ENCODE peak calls at places on chromosomes 5 and 9, in four cellular contexts. One of them, this sample, is unnamed.
A peak's percentile ranks its signal among the peaks of the same experiment; 100 is the strongest.

GRCh38 chr9:36450110-36450732 is 50.2 kb upstream of the RNF38 start:
- DNase-seq in kidney epithelial cell: peak; percentile 9
- DNase-seq in stomach: no peak
- DNase-seq in foreskin fibroblast: peak; percentile 75
- DNase-seq in this sample: peak; percentile 65

GRCh38 chr9:96218821-96219614 is 83.0 kb downstream of the HSD17B3 start:
- DNase-seq in kidney epithelial cell: no peak
- DNase-seq in stomach: no peak
- DNase-seq in foreskin fibroblast: no peak
- DNase-seq in this sample: no peak

GRCh38 chr5:80641353-80641752 is 13.1 kb upstream of the MSH3 start:
- DNase-seq in kidney epithelial cell: no peak
- DNase-seq in stomach: no peak
- DNase-seq in foreskin fibroblast: no peak
- DNase-seq in this sample: no peak

GRCh38 chr9:2859776-2860379 is 16.0 kb upstream of the PUM3 start:
- DNase-seq in kidney epithelial cell: no peak
- DNase-seq in stomach: peak; percentile 65
- DNase-seq in foreskin fibroblast: peak; percentile 81
- DNase-seq in this sample: peak; percentile 65

GRCh38 chr5:6827815-6828214 is 114.6 kb downstream of the TENT4A start:
- DNase-seq in kidney epithelial cell: no peak
- DNase-seq in stomach: no peak
- DNase-seq in foreskin fibroblast: no peak
- DNase-seq in this sample: no peak

GRCh38 chr5:180343110-180343845 is 9.9 kb downstream of the GFPT2 start:
- DNase-seq in kidney epithelial cell: peak; percentile 32
- DNase-seq in stomach: no peak
- DNase-seq in foreskin fibroblast: peak; percentile 75
- DNase-seq in this sample: peak; percentile 96

GRCh38 chr5:136198453-136198852 is 5.5 kb upstream of the SMIM32 start:
- DNase-seq in kidney epithelial cell: no peak
- DNase-seq in stomach: no peak
- DNase-seq in foreskin fibroblast: no peak
- DNase-seq in this sample: no peak

GRCh38 chr5:124743534-124744169 is 2.8 kb downstream of the ZNF608 start:
- DNase-seq in kidney epithelial cell: no peak
- DNase-seq in stomach: no peak
- DNase-seq in foreskin fibroblast: peak; percentile 36
- DNase-seq in this sample: no peak

GRCh38 chr5:72160299-72160698 is 53.0 kb downstream of the MAP1B start:
- DNase-seq in kidney epithelial cell: no peak
- DNase-seq in stomach: no peak
- DNase-seq in foreskin fibroblast: peak; percentile 87
- DNase-seq in this sample: peak; percentile 96

GRCh38 chr9:35661756-35662350 is 3.1 kb downstream of the ARHGEF39 start:
- DNase-seq in kidney epithelial cell: no peak
- DNase-seq in stomach: no peak
- DNase-seq in foreskin fibroblast: no peak
- DNase-seq in this sample: no peak

GRCh38 chr5:154740957-154741356 is 14.2 kb upstream of the LARP1 start:
- DNase-seq in kidney epithelial cell: no peak
- DNase-seq in stomach: no peak
- DNase-seq in foreskin fibroblast: peak; percentile 79
- DNase-seq in this sample: peak; percentile 68

GRCh38 chr9:100111235-100111634 is 12.2 kb downstream of the INVS start:
- DNase-seq in kidney epithelial cell: no peak
- DNase-seq in stomach: peak; percentile 69
- DNase-seq in foreskin fibroblast: peak; percentile 99
- DNase-seq in this sample: peak; percentile 99

GRCh38 chr5:175627739-175628138 is 30.1 kb upstream of the HRH2 start:
- DNase-seq in kidney epithelial cell: no peak
- DNase-seq in stomach: no peak
- DNase-seq in foreskin fibroblast: no peak
- DNase-seq in this sample: no peak

GRCh38 chr5:158998911-158999705 is 100.6 kb downstream of the EBF1 start:
- DNase-seq in kidney epithelial cell: no peak
- DNase-seq in stomach: no peak
- DNase-seq in foreskin fibroblast: no peak
- DNase-seq in this sample: no peak

GRCh38 chr9:136799079-136799853 is 3.1 kb downstream of the CCDC183 start:
- DNase-seq in kidney epithelial cell: no peak
- DNase-seq in stomach: peak; percentile 89
- DNase-seq in foreskin fibroblast: no peak
- DNase-seq in this sample: no peak

GRCh38 chr5:154493274-154493673 is 15.2 kb upstream of the HAND1 start:
- DNase-seq in kidney epithelial cell: no peak
- DNase-seq in stomach: no peak
- DNase-seq in foreskin fibroblast: no peak
- DNase-seq in this sample: no peak

GRCh38 chr9:108271646-108272349 is 584.0 kb downstream of the ACTL7B start:
- DNase-seq in kidney epithelial cell: peak; percentile 75
- DNase-seq in stomach: peak; percentile 57
- DNase-seq in foreskin fibroblast: peak; percentile 86
- DNase-seq in this sample: peak; percentile 85

GRCh38 chr9:105973811-105974407 is 279.6 kb downstream of the TMEM38B start:
- DNase-seq in kidney epithelial cell: no peak
- DNase-seq in stomach: no peak
- DNase-seq in foreskin fibroblast: no peak
- DNase-seq in this sample: peak; percentile 38

GRCh38 chr5:108639356-108639755 is 108.3 kb upstream of the FER start:
- DNase-seq in kidney epithelial cell: no peak
- DNase-seq in stomach: no peak
- DNase-seq in foreskin fibroblast: no peak
- DNase-seq in this sample: no peak

GRCh38 chr9:99513441-99514112 is 291.5 kb downstream of the SEC61B start:
- DNase-seq in kidney epithelial cell: no peak
- DNase-seq in stomach: no peak
- DNase-seq in foreskin fibroblast: no peak
- DNase-seq in this sample: no peak

GRCh38 chr5:98933446-98934072 is 4.8 kb upstream of the CHD1 start:
- DNase-seq in kidney epithelial cell: no peak
- DNase-seq in stomach: no peak
- DNase-seq in foreskin fibroblast: no peak
- DNase-seq in this sample: no peak

GRCh38 chr5:13866792-13867191 is 77.7 kb downstream of the DNAH5 start:
- DNase-seq in kidney epithelial cell: no peak
- DNase-seq in stomach: no peak
- DNase-seq in foreskin fibroblast: peak; percentile 7
- DNase-seq in this sample: peak; percentile 30

GRCh38 chr5:141877478-141878185 is 578 bp downstream of the PCDH1 start:
- DNase-seq in kidney epithelial cell: no peak
- DNase-seq in stomach: no peak
- DNase-seq in foreskin fibroblast: peak; percentile 34
- DNase-seq in this sample: no peak

GRCh38 chr5:9339206-9339818 is 206.6 kb downstream of the SEMA5A start:
- DNase-seq in kidney epithelial cell: no peak
- DNase-seq in stomach: no peak
- DNase-seq in foreskin fibroblast: peak; percentile 31
- DNase-seq in this sample: no peak

GRCh38 chr5:64958757-64959391 is 190.1 kb downstream of the CWC27 start:
- DNase-seq in kidney epithelial cell: no peak
- DNase-seq in stomach: no peak
- DNase-seq in foreskin fibroblast: peak; percentile 64
- DNase-seq in this sample: peak; percentile 69

GRCh38 chr5:122291000-122291592 is 20.9 kb upstream of the SNCAIP start:
- DNase-seq in kidney epithelial cell: no peak
- DNase-seq in stomach: no peak
- DNase-seq in foreskin fibroblast: peak; percentile 27
- DNase-seq in this sample: no peak

GRCh38 chr9:97510797-97511761 is 9.6 kb downstream of the TMOD1 start:
- DNase-seq in kidney epithelial cell: peak; percentile 75
- DNase-seq in stomach: no peak
- DNase-seq in foreskin fibroblast: peak; percentile 40
- DNase-seq in this sample: peak; percentile 91

GRCh38 chr9:33329996-33330395 is 39.7 kb downstream of the NFX1 start:
- DNase-seq in kidney epithelial cell: no peak
- DNase-seq in stomach: no peak
- DNase-seq in foreskin fibroblast: peak; percentile 82
- DNase-seq in this sample: peak; percentile 89

GRCh38 chr5:10635257-10635860 is 71.5 kb downstream of the ANKRD33B start:
- DNase-seq in kidney epithelial cell: peak; percentile 64
- DNase-seq in stomach: no peak
- DNase-seq in foreskin fibroblast: peak; percentile 57
- DNase-seq in this sample: peak; percentile 74

GRCh38 chr9:90107021-90107771 is 502.4 kb downstream of the GADD45G start:
- DNase-seq in kidney epithelial cell: peak; percentile 39
- DNase-seq in stomach: peak; percentile 65
- DNase-seq in foreskin fibroblast: no peak
- DNase-seq in this sample: peak; percentile 23

DNA sequence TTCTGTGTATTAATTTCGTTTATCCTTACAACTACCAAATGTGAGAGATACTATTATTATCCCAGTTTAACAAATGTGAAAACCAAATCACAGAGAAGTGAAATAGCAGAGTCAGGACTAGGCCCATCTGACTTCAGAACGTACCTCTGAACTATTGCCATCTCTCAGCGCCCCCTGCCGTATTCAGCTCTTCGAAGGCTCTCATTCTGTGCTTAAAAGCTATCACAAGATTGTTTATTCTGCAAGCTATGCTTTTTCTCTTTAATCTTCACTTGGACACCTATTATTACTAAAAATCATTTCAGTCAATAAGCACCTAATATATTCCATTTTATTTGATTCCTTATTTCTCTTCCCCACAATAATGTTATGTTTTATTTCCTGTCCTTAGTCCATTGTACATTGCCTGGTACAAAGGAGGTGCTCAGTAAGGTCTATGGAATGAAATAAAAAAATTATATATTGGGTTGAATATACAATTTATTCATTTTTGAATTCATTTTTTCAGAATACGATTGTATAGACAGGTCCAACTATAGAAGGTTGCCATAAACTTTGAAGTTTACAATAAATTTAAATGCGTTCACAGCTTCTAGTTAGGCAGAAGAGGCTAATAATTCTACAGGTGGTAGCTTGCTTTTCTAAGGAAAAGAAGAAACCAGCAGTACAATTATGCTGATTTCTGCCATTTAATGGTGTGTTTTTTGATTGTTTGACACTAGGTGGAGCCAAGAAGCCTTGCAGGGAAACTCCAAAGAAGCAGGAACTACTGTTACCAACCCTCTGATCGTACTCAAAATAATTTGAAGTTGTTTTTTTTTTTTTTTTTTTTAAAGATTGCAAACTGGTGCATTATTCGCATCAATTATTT is 202.2 kb upstream of the DMRTA1 start:
- DNase-seq in kidney epithelial cell: no peak
- DNase-seq in stomach: peak; percentile 40
- DNase-seq in foreskin fibroblast: peak; percentile 78
- DNase-seq in this sample: peak; percentile 65
- H3K4me3 ChIP-seq in kidney epithelial cell: no peak overlapping the region
- H3K4me3 ChIP-seq in stomach: no peak overlapping the region
- H3K4me3 ChIP-seq in foreskin fibroblast: no peak overlapping the region
- H3K4me3 ChIP-seq in this sample: no peak overlapping the region

DNA sequence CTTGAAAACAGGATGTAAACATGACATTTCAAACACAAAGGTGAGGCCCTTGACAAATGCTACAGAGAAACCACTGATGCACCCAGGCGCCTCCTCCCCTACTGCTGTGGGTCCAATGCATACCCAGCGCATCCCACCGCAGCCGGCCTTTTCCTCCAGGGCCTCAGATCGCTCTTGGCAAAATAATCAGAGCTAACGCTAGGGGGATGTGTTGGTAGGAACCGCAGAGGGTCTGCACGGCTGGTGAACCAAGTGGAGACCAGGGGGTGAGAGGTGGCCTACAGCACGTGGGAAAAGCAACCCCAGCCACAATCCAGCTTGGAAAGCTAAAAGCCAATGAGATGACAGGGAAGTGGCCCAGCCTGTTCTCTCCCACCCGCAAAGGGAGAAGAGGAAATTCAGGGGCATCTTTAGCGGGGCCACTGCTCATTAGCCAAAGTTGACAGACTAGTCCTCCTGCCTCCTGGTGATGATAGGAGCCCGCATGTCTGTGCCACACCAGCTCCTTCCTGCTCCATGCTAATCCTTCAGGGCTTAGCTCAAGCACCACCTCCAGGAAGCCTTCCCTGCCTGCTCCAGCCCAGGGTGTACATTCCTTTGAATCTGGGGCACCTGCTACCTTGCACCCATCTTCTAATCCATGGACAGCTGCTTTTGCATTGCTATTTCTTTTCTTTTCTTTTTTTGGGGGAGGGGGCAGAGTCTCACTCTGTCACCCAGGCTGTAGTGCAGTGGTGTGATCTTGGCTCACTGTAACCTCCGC is 5.8 kb downstream of the FAM163B start:
- DNase-seq in kidney epithelial cell: no peak
- DNase-seq in stomach: no peak
- DNase-seq in foreskin fibroblast: no peak
- DNase-seq in this sample: no peak
- TF ChIP-seq CTCF in kidney epithelial cell: no peak
- TF ChIP-seq CTCF in stomach: no peak
- TF ChIP-seq CTCF in foreskin fibroblast: no peak
- TF ChIP-seq CTCF in this sample: no peak

GRCh38 chr9:37574241-37574721 is 1.9 kb downstream of the FBXO10 start:
- DNase-seq in kidney epithelial cell: no peak
- DNase-seq in stomach: no peak
- DNase-seq in foreskin fibroblast: peak; percentile 72
- DNase-seq in this sample: peak; percentile 57

GRCh38 chr9:37574996-37575395 is 1.2 kb downstream of the FBXO10 start:
- DNase-seq in kidney epithelial cell: no peak
- DNase-seq in stomach: no peak
- DNase-seq in foreskin fibroblast: peak; percentile 65
- DNase-seq in this sample: peak; percentile 55

GRCh38 chr9:37575511-37575914 is 667 bp downstream of the FBXO10 start:
- DNase-seq in kidney epithelial cell: no peak
- DNase-seq in stomach: no peak
- DNase-seq in foreskin fibroblast: peak; percentile 34
- DNase-seq in this sample: no peak

DNA sequence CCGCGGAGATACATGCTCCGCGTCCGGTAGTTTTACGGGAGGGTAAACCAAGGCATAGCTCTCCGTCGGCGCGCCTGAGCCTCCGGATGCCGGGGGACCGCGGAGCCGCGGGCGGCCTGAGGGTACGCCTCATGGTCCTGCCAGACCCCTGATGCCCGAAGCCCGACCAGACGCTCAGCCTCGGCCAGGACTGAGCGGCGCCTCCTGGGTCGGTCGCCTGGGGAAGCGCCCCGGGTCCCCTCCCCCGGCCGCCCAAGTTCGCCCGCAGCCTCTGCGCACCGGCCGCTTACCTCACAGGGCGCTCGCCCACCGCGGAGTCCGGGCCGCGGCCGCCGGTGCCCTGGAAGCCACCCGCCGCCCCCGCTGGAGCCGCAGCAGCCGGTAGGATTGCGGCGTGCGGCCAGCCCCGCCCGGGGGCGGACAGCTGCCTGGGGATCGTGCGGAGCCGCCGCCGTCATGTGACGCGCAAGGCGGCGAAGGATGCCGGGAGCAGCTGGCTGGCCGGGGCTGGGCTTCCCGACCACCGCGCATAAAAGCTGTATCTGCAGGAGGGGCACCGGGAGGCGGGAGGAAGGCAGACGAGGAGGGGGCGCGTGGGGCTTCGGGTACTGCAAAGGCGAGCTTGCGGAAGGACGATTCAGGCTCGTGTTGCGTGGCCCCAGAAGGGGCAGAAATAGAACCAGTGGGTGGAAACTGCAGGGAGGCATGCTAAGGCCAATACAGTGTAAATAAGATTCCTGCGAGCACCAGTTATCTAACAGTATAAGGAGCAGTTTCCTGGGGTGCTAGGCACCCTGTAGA is at the start of gene FBXO10:
- DNase-seq in kidney epithelial cell: peak; percentile 21
- DNase-seq in stomach: peak; percentile 67
- DNase-seq in foreskin fibroblast: peak; percentile 90
- DNase-seq in this sample: peak; percentile 59
- H3K4me3 ChIP-seq in kidney epithelial cell: peak within 1 kb of the TSS; percentile 89
- H3K4me3 ChIP-seq in stomach: peak within 1 kb of the TSS; percentile 84
- H3K4me3 ChIP-seq in foreskin fibroblast: peak within 1 kb of the TSS; percentile 76
- H3K4me3 ChIP-seq in this sample: peak within 1 kb of the TSS; percentile 75

GRCh38 chr9:92686954-92687353 is 17.0 kb upstream of the IPPK start:
- DNase-seq in kidney epithelial cell: no peak
- DNase-seq in stomach: no peak
- DNase-seq in foreskin fibroblast: no peak
- DNase-seq in this sample: no peak
- TF ChIP-seq CTCF in kidney epithelial cell: peak; percentile 10
- TF ChIP-seq CTCF in stomach: no peak
- TF ChIP-seq CTCF in foreskin fibroblast: peak; percentile 20
- TF ChIP-seq CTCF in this sample: peak; percentile 27